ENCODE peak calls at places on chromosomes 4 and X, in nine cellular contexts. S is psoas muscle; R is ascending aorta; T is sigmoid colon; E is substantia nigra; Y is tibial artery; G is upper lobe of right lung; X is CD8-positive, alpha-beta T cell; U is GM23248. L is an unnamed sample.

GRCh38 chr4:69239777-69240176 is 25.2 kb upstream of the UGT2B11 start:
- DNase-seq in S (no peak), R (no peak), T (no peak), E (no peak), Y (no peak), G (no peak), X (no peak), U (no peak), L (no peak)

GRCh38 chrX:8849462-8849861 is 48.3 kb upstream of the FAM9A start:
- DNase-seq in S (no peak), R (no peak), T (no peak), E (no peak), Y (no peak), G (no peak), X (no peak), U (no peak), L (no peak)

GRCh38 chr4:138348055-138348454 is 105.9 kb upstream of the SLC7A11 start:
- DNase-seq in S (no peak), R (no peak), T (no peak), E (no peak), Y (no peak), G (no peak), X (no peak), U (peak), L (peak)

GRCh38 chr4:174549696-174550095 is 27.4 kb upstream of the HPGD start:
- DNase-seq in S (no peak), R (no peak), T (no peak), E (no peak), Y (no peak), G (no peak), X (no peak), U (no peak), L (no peak)

GRCh38 chr4:153205028-153205648 is 895 bp downstream of the TRIM2 start:
- DNase-seq in S (no peak), R (no peak), T (no peak), E (no peak), Y (no peak), G (no peak), X (peak), U (no peak), L (no peak)

GRCh38 chr4:177667687-177668086 is 225.4 kb upstream of the AGA start:
- DNase-seq in S (no peak), R (no peak), T (no peak), E (no peak), Y (no peak), G (no peak), X (no peak), U (no peak), L (no peak)

GRCh38 chr4:125849869-125850268 is 535.1 kb downstream of the FAT4 start:
- DNase-seq in S (no peak), R (no peak), T (no peak), E (no peak), Y (no peak), G (no peak), X (no peak), U (peak), L (no peak)

GRCh38 chrX:136271300-136271699 is 20.1 kb upstream of the MAP7D3 start:
- DNase-seq in S (no peak), R (no peak), T (no peak), E (no peak), Y (no peak), G (no peak), X (no peak), U (no peak), L (no peak)

GRCh38 chrX:1442724-1443367 is 9.9 kb downstream of the ASMTL start:
- DNase-seq in S (no peak), R (peak), T (peak), E (no peak), Y (no peak), G (peak), X (no peak), U (no peak), L (no peak)

GRCh38 chr4:8274772-8275241 is 5.3 kb downstream of the HTRA3 start:
- DNase-seq in S (peak), R (peak), T (peak), E (peak), Y (peak), G (peak), X (no peak), U (peak), L (no peak)

GRCh38 chr4:14178421-14178820 is 550.9 kb upstream of the BOD1L1 start:
- DNase-seq in S (no peak), R (no peak), T (no peak), E (no peak), Y (no peak), G (no peak), X (no peak), U (peak), L (peak)

GRCh38 chr4:82784615-82785247 is 13.9 kb downstream of the SCD5 start:
- DNase-seq in S (no peak), R (no peak), T (no peak), E (no peak), Y (no peak), G (no peak), X (no peak), U (peak), L (no peak)
- H3K27ac ChIP-seq in S (no peak), R (no peak), T (peak), E (peak), Y (no peak), G (no peak), X (no peak), U (peak), L (peak)

GRCh38 chr4:185654311-185654710 is 119.0 kb upstream of the PDLIM3 start:
- DNase-seq in S (no peak), R (no peak), T (no peak), E (no peak), Y (no peak), G (no peak), X (no peak), U (no peak), L (no peak)
- H3K27ac ChIP-seq in S (peak), R (peak), T (peak), E (no peak), Y (peak), G (no peak), X (no peak), U (no peak), L (no peak)

GRCh38 chr4:44845309-44845708 is 119.0 kb upstream of the GNPDA2 start:
- DNase-seq in S (no peak), R (no peak), T (no peak), E (no peak), Y (no peak), G (no peak), X (no peak), U (no peak), L (no peak)
- H3K27ac ChIP-seq in S (no peak), R (no peak), T (no peak), E (no peak), Y (no peak), G (no peak), X (no peak), U (no peak), L (no peak)

GRCh38 chrX:36334508-36335015 is 415.0 kb downstream of the CFAP47 start:
- DNase-seq in S (no peak), R (no peak), T (no peak), E (no peak), Y (no peak), G (no peak), X (no peak), U (no peak), L (no peak)
- H3K27ac ChIP-seq in S (no peak), R (no peak), T (no peak), E (no peak), Y (no peak), G (no peak), X (no peak), U (no peak), L (no peak)

DNA sequence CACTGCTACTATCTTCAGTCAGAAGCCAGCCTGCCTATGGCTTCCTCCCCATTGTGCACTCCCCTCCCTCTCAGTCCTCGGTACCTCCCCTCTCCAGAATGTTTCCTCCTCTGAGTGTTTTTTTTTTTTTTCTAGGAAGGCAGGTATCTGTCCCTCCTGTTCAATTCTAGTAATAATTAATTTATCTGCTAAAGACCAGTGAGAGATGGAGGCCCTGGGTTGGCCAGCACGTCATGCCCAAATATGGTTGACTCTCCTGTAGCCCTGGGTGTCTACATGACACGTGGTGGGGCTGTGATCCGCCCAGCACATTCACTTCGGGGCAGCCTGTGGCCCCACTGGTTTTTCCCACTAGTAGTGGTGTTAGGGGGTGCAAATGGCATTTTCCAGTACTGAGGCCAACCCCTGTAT is 1.8 kb downstream of the FLNA start:
- DNase-seq in S (no peak), R (no peak), T (no peak), E (no peak), Y (no peak), G (no peak), X (no peak), U (peak), L (no peak)
- H3K27ac ChIP-seq in S (peak), R (peak), T (peak), E (no peak), Y (peak), G (no peak), X (no peak), U (peak), L (peak)

L was measured in epithelial cell of prostate.